ENCODE peak calls at places on chromosome 11, in seven cellular contexts. C is omental fat pad, J is body of pancreas, Y is nephron progenitor cell, X is AG09309, K is GM13977, T is fibroblast of lung. H is an unnamed sample.

GRCh38 chr11:111358038-111359001 is 20.8 kb downstream of the POU2AF1 start:
- DNase-seq in J (no peak), X (no peak), K (no peak), C (no peak), T (no peak), Y (no peak), H (no peak)

GRCh38 chr11:128476729-128477128 is 110.6 kb downstream of the ETS1 start:
- DNase-seq in J (no peak), T (peak; percentile 86), K (no peak), Y (no peak), C (no peak), X (no peak), H (no peak)

GRCh38 chr11:1559103-1559951 is 12.7 kb downstream of the DUSP8 start:
- DNase-seq in X (peak; percentile 46), Y (no peak), C (peak; percentile 47), K (peak; percentile 38), J (peak; percentile 99), T (peak; percentile 69), H (no peak)

GRCh38 chr11:73236879-73237278 is 18.8 kb downstream of the P2RY2 start:
- DNase-seq in T (no peak), C (no peak), K (peak; percentile 83), Y (peak; percentile 64), X (no peak), J (no peak), H (peak; percentile 72)

GRCh38 chr11:70860855-70861254 is 391.5 kb downstream of the SHANK2 start:
- DNase-seq in K (no peak), J (no peak), C (no peak), T (no peak), X (no peak), Y (peak; percentile 12), H (no peak)

GRCh38 chr11:11960687-11961086 is 47.7 kb downstream of the DKK3 start:
- DNase-seq in C (no peak), K (no peak), Y (no peak), J (no peak), X (no peak), T (peak; percentile 46), H (no peak)

GRCh38 chr11:8086571-8086970 is 5.6 kb downstream of the TUB start:
- DNase-seq in C (no peak), Y (no peak), J (no peak), X (no peak), K (no peak), T (no peak), H (no peak)

GRCh38 chr11:122323754-122324421 is 207.9 kb upstream of the BLID start:
- DNase-seq in X (no peak), K (no peak), T (no peak), Y (no peak), J (no peak), C (no peak), H (no peak)

GRCh38 chr11:47185305-47186075 is 744 bp downstream of the PACSIN3 start:
- DNase-seq in Y (peak; percentile 66), K (no peak), C (no peak), X (no peak), T (peak; percentile 58), J (peak; percentile 79), H (peak; percentile 30)

GRCh38 chr11:130611791-130612251 is 163.4 kb downstream of the ADAMTS15 start:
- DNase-seq in J (no peak), T (peak; percentile 87), C (no peak), X (no peak), Y (no peak), K (no peak), H (no peak)

GRCh38 chr11:71342951-71343827 is 90.8 kb upstream of the SHANK2 start:
- DNase-seq in Y (peak; percentile 63), K (peak; percentile 58), X (no peak), C (no peak), J (peak; percentile 81), T (no peak), H (peak; percentile 66)

GRCh38 chr11:47917643-47918369 is 62.6 kb upstream of the PTPRJ start:
- DNase-seq in Y (no peak), X (no peak), C (peak; percentile 44), K (no peak), T (peak; percentile 96), J (peak; percentile 93), H (no peak)

GRCh38 chr11:108666373-108666772 is 1.5 kb downstream of the DDX10 start:
- DNase-seq in X (no peak), T (peak; percentile 13), C (no peak), J (no peak), K (no peak), Y (no peak), H (no peak)

GRCh38 chr11:66745356-66746235 is 16.6 kb upstream of the SPTBN2 start:
- DNase-seq in C (no peak), K (peak; percentile 70), J (peak; percentile 49), X (no peak), Y (peak; percentile 16), T (no peak), H (no peak)

GRCh38 chr11:115741376-115741775 is 237.2 kb upstream of the CADM1 start:
- DNase-seq in J (no peak), Y (no peak), C (no peak), T (no peak), K (no peak), X (no peak), H (no peak)

GRCh38 chr11:36455658-36456111 is 54.4 kb downstream of the TRAF6 start:
- DNase-seq in Y (peak; percentile 34), C (no peak), T (peak; percentile 100), X (peak; percentile 97), J (peak; percentile 45), K (no peak), H (no peak)

GRCh38 chr11:69089258-69089657 is 40.5 kb downstream of the TPCN2 start:
- DNase-seq in Y (no peak), K (no peak), C (no peak), X (peak; percentile 34), J (peak; percentile 74), T (peak; percentile 79), H (no peak)

GRCh38 chr11:95067828-95068244 is 1.1 kb downstream of the SRSF8 start:
- DNase-seq in K (no peak), T (no peak), X (no peak), Y (no peak), J (no peak), C (peak; percentile 42), H (no peak)

GRCh38 chr11:106331163-106331562 is 253.7 kb downstream of the AASDHPPT start:
- DNase-seq in K (no peak), C (no peak), Y (no peak), J (no peak), X (no peak), T (peak; percentile 75), H (no peak)

GRCh38 chr11:106326087-106326486 is 248.6 kb downstream of the AASDHPPT start:
- DNase-seq in X (no peak), T (no peak), C (no peak), Y (no peak), K (no peak), J (no peak), H (no peak)

GRCh38 chr11:106333678-106334077 is 256.2 kb downstream of the AASDHPPT start:
- DNase-seq in T (no peak), C (no peak), Y (no peak), J (no peak), K (no peak), X (no peak), H (no peak)

GRCh38 chr11:106327134-106327533 is 249.7 kb downstream of the AASDHPPT start:
- DNase-seq in C (no peak), K (no peak), Y (no peak), T (no peak), J (no peak), X (no peak), H (no peak)

GRCh38 chr11:106329273-106330018 is 252.0 kb downstream of the AASDHPPT start:
- DNase-seq in C (no peak), X (no peak), J (no peak), Y (no peak), K (no peak), T (no peak), H (no peak)
- TF ChIP-seq CTCF in C (no peak), X (peak; percentile 15), J (no peak), Y (no peak), K (no peak), T (peak; percentile 5), H (no peak)

DNA sequence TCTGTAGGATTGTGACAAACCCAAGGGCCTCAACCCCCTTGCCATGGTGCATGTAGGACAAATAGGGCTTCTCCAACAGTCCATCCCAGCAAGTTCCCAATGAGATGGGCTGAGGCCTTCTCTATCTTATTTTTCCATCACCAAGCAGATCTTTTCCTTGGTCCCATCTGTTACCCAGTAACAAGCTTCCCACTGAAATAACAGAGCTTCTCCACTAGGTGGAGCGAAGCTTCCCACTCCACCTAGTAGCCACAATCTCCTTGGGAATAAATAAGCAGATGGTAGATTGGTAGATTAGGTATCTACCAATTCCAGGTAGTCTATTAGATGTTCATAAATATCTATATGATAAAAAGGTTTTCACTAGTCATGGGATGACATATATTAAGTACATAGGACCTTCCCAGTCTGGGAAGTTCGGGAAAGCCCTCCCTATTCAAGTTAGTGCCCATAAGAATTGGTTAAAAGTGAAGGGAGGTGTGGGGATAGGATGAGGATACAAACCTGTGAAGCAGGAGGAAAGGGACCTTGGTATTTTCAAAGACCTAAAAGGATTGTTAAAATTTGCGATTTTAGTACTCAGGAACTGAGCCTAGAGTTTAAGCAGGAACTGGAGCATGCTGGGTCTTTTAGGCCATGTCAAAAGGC is 5.9 kb upstream of the OR52L1 start:
- DNase-seq in C (no peak), J (no peak), K (peak; percentile 43), Y (no peak), T (peak; percentile 0), X (peak; percentile 1), H (no peak)
- TF ChIP-seq CTCF in C (no peak), J (no peak), K (peak; percentile 60), Y (peak; percentile 66), T (peak; percentile 47), X (peak; percentile 50), H (peak; percentile 76)

DNA sequence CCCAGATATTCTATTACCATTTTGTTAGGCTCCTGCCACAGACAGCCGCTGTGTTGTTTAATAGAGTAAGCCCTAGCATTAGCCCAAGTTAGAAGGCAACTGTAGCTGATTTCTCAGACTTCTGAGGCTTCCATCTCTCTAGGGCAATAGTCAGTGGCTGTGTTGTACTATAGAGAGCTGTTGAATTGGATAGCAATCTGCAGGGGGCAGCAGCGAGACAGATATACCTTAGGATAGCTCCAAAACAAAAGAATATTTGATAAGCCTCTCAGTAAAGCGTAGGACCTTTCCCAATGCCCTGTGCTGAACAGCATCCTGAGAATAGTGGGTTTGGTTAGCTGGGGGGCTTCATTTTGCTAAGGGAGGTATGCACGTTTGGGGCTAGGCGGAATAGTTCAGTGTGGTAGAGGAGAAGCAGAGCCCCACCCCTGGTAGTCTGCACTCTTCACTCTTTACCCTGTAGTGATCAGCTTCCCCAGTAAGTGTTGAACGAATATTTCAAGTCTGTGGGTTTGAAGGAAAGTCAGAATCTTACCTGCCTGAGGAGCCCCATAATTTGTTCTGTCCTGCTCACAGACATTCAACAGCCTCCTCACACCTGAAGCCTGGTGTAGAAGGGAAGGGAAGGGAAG is 515.1 kb downstream of the INSC start:
- DNase-seq in K (no peak), C (no peak), J (peak; percentile 55), T (no peak), Y (peak; percentile 53), X (no peak), H (peak; percentile 56)
- TF ChIP-seq CTCF in K (peak; percentile 36), C (no peak), J (no peak), T (peak; percentile 6), Y (peak; percentile 37), X (no peak), H (peak; percentile 41)

DNA sequence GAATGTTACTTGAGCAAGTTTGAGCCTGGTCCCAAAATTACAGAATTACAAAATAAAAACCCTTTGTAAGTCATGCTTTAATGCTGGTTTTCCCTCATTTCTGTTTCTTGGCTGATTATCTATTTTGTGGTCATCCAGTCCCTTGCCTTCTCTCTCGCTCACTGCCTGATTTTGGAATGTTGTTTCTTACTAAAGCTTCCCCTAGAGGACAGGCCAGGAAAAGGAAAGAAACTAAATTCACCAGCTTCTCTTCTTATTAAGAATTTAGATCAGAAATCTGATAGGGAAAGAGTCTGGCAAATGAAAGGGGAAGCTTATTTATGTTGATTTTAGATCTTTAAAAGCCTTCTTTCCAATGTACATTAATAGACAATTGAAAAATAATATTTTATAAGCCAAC is 16.6 kb upstream of the BDNF start:
- DNase-seq in T (peak; percentile 62), C (no peak), X (peak; percentile 63), Y (no peak), K (no peak), J (no peak), H (no peak)
- TF ChIP-seq CTCF in T (peak; percentile 37), C (no peak), X (peak; percentile 52), Y (no peak), K (no peak), J (no peak), H (no peak)

H was measured in endothelial cell.